ENCODE peak calls at places on chromosome 6, in nine cellular contexts. One of them, this sample, is unnamed.

GRCh38 chr6:56637640-56638039 is 5.0 kb downstream of the DST start:
- DNase-seq in prostate gland: peak
- DNase-seq in stimulated activated naive B cell treated with anti-CD40 and anti-IgM and Interleukin-4, amounts not matched to agents 10 μg/mL and 1 μg/mL and 100 μg/mL, for 72 hours: no peak
- DNase-seq in fibroblast of lung: peak
- DNase-seq in T-helper 17 cell: no peak
- DNase-seq in HFFc6: peak
- DNase-seq in nucleus accumbens: no peak
- DNase-seq in mesothelial cell of epicardium: no peak
- DNase-seq in left colon: no peak
- DNase-seq in this sample: no peak

GRCh38 chr6:17278289-17279061 is 2.7 kb upstream of the RBM24 start:
- DNase-seq in T-helper 17 cell: no peak
- DNase-seq in nucleus accumbens: no peak
- DNase-seq in prostate gland: no peak
- DNase-seq in stimulated activated naive B cell treated with anti-CD40 and anti-IgM and Interleukin-4, amounts not matched to agents 10 μg/mL and 1 μg/mL and 100 μg/mL, for 72 hours: no peak
- DNase-seq in fibroblast of lung: peak
- DNase-seq in left colon: no peak
- DNase-seq in mesothelial cell of epicardium: no peak
- DNase-seq in HFFc6: peak
- DNase-seq in this sample: no peak

GRCh38 chr6:132300323-132300949 is 100.8 kb downstream of the MOXD1 start:
- DNase-seq in T-helper 17 cell: no peak
- DNase-seq in nucleus accumbens: peak
- DNase-seq in HFFc6: peak
- DNase-seq in prostate gland: no peak
- DNase-seq in mesothelial cell of epicardium: no peak
- DNase-seq in left colon: peak
- DNase-seq in fibroblast of lung: peak
- DNase-seq in stimulated activated naive B cell treated with anti-CD40 and anti-IgM and Interleukin-4, amounts not matched to agents 10 μg/mL and 1 μg/mL and 100 μg/mL, for 72 hours: peak
- DNase-seq in this sample: no peak

GRCh38 chr6:24935323-24935722 is 437 bp downstream of the RIPOR2 start:
- DNase-seq in HFFc6: no peak
- DNase-seq in mesothelial cell of epicardium: no peak
- DNase-seq in T-helper 17 cell: no peak
- DNase-seq in stimulated activated naive B cell treated with anti-CD40 and anti-IgM and Interleukin-4, amounts not matched to agents 10 μg/mL and 1 μg/mL and 100 μg/mL, for 72 hours: no peak
- DNase-seq in fibroblast of lung: peak
- DNase-seq in nucleus accumbens: no peak
- DNase-seq in prostate gland: no peak
- DNase-seq in left colon: no peak
- DNase-seq in this sample: no peak

GRCh38 chr6:170497845-170498281 is 55.2 kb downstream of the PSMB1 start:
- DNase-seq in HFFc6: no peak
- DNase-seq in mesothelial cell of epicardium: no peak
- DNase-seq in stimulated activated naive B cell treated with anti-CD40 and anti-IgM and Interleukin-4, amounts not matched to agents 10 μg/mL and 1 μg/mL and 100 μg/mL, for 72 hours: no peak
- DNase-seq in prostate gland: no peak
- DNase-seq in fibroblast of lung: peak
- DNase-seq in left colon: no peak
- DNase-seq in T-helper 17 cell: no peak
- DNase-seq in nucleus accumbens: no peak
- DNase-seq in this sample: no peak

GRCh38 chr6:157187182-157188093 is 135.9 kb downstream of the TMEM242 start:
- DNase-seq in left colon: no peak
- DNase-seq in nucleus accumbens: no peak
- DNase-seq in HFFc6: no peak
- DNase-seq in stimulated activated naive B cell treated with anti-CD40 and anti-IgM and Interleukin-4, amounts not matched to agents 10 μg/mL and 1 μg/mL and 100 μg/mL, for 72 hours: no peak
- DNase-seq in mesothelial cell of epicardium: no peak
- DNase-seq in prostate gland: peak
- DNase-seq in T-helper 17 cell: no peak
- DNase-seq in fibroblast of lung: peak
- DNase-seq in this sample: no peak

GRCh38 chr6:142011156-142011555 is 121.6 kb upstream of the GJE1 start:
- DNase-seq in mesothelial cell of epicardium: no peak
- DNase-seq in nucleus accumbens: no peak
- DNase-seq in left colon: no peak
- DNase-seq in T-helper 17 cell: no peak
- DNase-seq in HFFc6: peak
- DNase-seq in fibroblast of lung: peak
- DNase-seq in prostate gland: no peak
- DNase-seq in stimulated activated naive B cell treated with anti-CD40 and anti-IgM and Interleukin-4, amounts not matched to agents 10 μg/mL and 1 μg/mL and 100 μg/mL, for 72 hours: no peak
- DNase-seq in this sample: no peak

GRCh38 chr6:116314218-116314617 is 34.5 kb upstream of the TSPYL1 start:
- DNase-seq in HFFc6: no peak
- DNase-seq in prostate gland: no peak
- DNase-seq in T-helper 17 cell: no peak
- DNase-seq in mesothelial cell of epicardium: no peak
- DNase-seq in fibroblast of lung: peak
- DNase-seq in left colon: no peak
- DNase-seq in stimulated activated naive B cell treated with anti-CD40 and anti-IgM and Interleukin-4, amounts not matched to agents 10 μg/mL and 1 μg/mL and 100 μg/mL, for 72 hours: no peak
- DNase-seq in nucleus accumbens: no peak
- DNase-seq in this sample: no peak

GRCh38 chr6:33787954-33788693 is 806 bp downstream of the LEMD2 start:
- DNase-seq in T-helper 17 cell: peak
- DNase-seq in nucleus accumbens: peak
- DNase-seq in stimulated activated naive B cell treated with anti-CD40 and anti-IgM and Interleukin-4, amounts not matched to agents 10 μg/mL and 1 μg/mL and 100 μg/mL, for 72 hours: peak
- DNase-seq in left colon: peak
- DNase-seq in prostate gland: peak
- DNase-seq in HFFc6: peak
- DNase-seq in mesothelial cell of epicardium: peak
- DNase-seq in fibroblast of lung: peak
- DNase-seq in this sample: peak

GRCh38 chr6:125749864-125750691 is 646 bp downstream of the HEY2 start:
- DNase-seq in stimulated activated naive B cell treated with anti-CD40 and anti-IgM and Interleukin-4, amounts not matched to agents 10 μg/mL and 1 μg/mL and 100 μg/mL, for 72 hours: no peak
- DNase-seq in mesothelial cell of epicardium: no peak
- DNase-seq in prostate gland: peak
- DNase-seq in HFFc6: no peak
- DNase-seq in nucleus accumbens: no peak
- DNase-seq in T-helper 17 cell: no peak
- DNase-seq in fibroblast of lung: no peak
- DNase-seq in left colon: no peak
- DNase-seq in this sample: no peak

GRCh38 chr6:159109391-159109790 is 59.8 kb upstream of the FNDC1 start:
- DNase-seq in stimulated activated naive B cell treated with anti-CD40 and anti-IgM and Interleukin-4, amounts not matched to agents 10 μg/mL and 1 μg/mL and 100 μg/mL, for 72 hours: no peak
- DNase-seq in nucleus accumbens: no peak
- DNase-seq in fibroblast of lung: no peak
- DNase-seq in mesothelial cell of epicardium: no peak
- DNase-seq in left colon: no peak
- DNase-seq in T-helper 17 cell: no peak
- DNase-seq in HFFc6: no peak
- DNase-seq in prostate gland: no peak
- DNase-seq in this sample: no peak

GRCh38 chr6:39886871-39887270 is 47.4 kb downstream of the MOCS1 start:
- DNase-seq in nucleus accumbens: no peak
- DNase-seq in prostate gland: no peak
- DNase-seq in stimulated activated naive B cell treated with anti-CD40 and anti-IgM and Interleukin-4, amounts not matched to agents 10 μg/mL and 1 μg/mL and 100 μg/mL, for 72 hours: no peak
- DNase-seq in mesothelial cell of epicardium: no peak
- DNase-seq in left colon: no peak
- DNase-seq in T-helper 17 cell: no peak
- DNase-seq in HFFc6: no peak
- DNase-seq in fibroblast of lung: no peak
- DNase-seq in this sample: no peak

GRCh38 chr6:152695317-152696043 is 2.2 kb upstream of the MYCT1 start:
- DNase-seq in nucleus accumbens: no peak
- DNase-seq in T-helper 17 cell: no peak
- DNase-seq in prostate gland: no peak
- DNase-seq in mesothelial cell of epicardium: no peak
- DNase-seq in left colon: no peak
- DNase-seq in stimulated activated naive B cell treated with anti-CD40 and anti-IgM and Interleukin-4, amounts not matched to agents 10 μg/mL and 1 μg/mL and 100 μg/mL, for 72 hours: no peak
- DNase-seq in fibroblast of lung: no peak
- DNase-seq in HFFc6: no peak
- DNase-seq in this sample: no peak

GRCh38 chr6:22558288-22558882 is 11.0 kb upstream of the HDGFL1 start:
- DNase-seq in HFFc6: no peak
- DNase-seq in mesothelial cell of epicardium: no peak
- DNase-seq in nucleus accumbens: no peak
- DNase-seq in prostate gland: no peak
- DNase-seq in left colon: no peak
- DNase-seq in fibroblast of lung: no peak
- DNase-seq in T-helper 17 cell: no peak
- DNase-seq in stimulated activated naive B cell treated with anti-CD40 and anti-IgM and Interleukin-4, amounts not matched to agents 10 μg/mL and 1 μg/mL and 100 μg/mL, for 72 hours: no peak
- DNase-seq in this sample: no peak

GRCh38 chr6:131117866-131118265 is 17.4 kb upstream of the AKAP7 start:
- DNase-seq in nucleus accumbens: no peak
- DNase-seq in HFFc6: no peak
- DNase-seq in fibroblast of lung: no peak
- DNase-seq in stimulated activated naive B cell treated with anti-CD40 and anti-IgM and Interleukin-4, amounts not matched to agents 10 μg/mL and 1 μg/mL and 100 μg/mL, for 72 hours: no peak
- DNase-seq in prostate gland: no peak
- DNase-seq in mesothelial cell of epicardium: no peak
- DNase-seq in left colon: no peak
- DNase-seq in T-helper 17 cell: no peak
- DNase-seq in this sample: no peak

GRCh38 chr6:137878810-137879285 is 11.8 kb downstream of the TNFAIP3 start:
- DNase-seq in nucleus accumbens: no peak
- DNase-seq in left colon: no peak
- DNase-seq in fibroblast of lung: no peak
- DNase-seq in mesothelial cell of epicardium: no peak
- DNase-seq in T-helper 17 cell: peak
- DNase-seq in HFFc6: no peak
- DNase-seq in prostate gland: peak
- DNase-seq in stimulated activated naive B cell treated with anti-CD40 and anti-IgM and Interleukin-4, amounts not matched to agents 10 μg/mL and 1 μg/mL and 100 μg/mL, for 72 hours: no peak
- DNase-seq in this sample: peak

GRCh38 chr6:158604048-158604406 is 40.5 kb downstream of the DYNLT1 start:
- DNase-seq in stimulated activated naive B cell treated with anti-CD40 and anti-IgM and Interleukin-4, amounts not matched to agents 10 μg/mL and 1 μg/mL and 100 μg/mL, for 72 hours: no peak
- DNase-seq in left colon: no peak
- DNase-seq in nucleus accumbens: no peak
- DNase-seq in mesothelial cell of epicardium: no peak
- DNase-seq in fibroblast of lung: no peak
- DNase-seq in prostate gland: no peak
- DNase-seq in T-helper 17 cell: no peak
- DNase-seq in HFFc6: no peak
- DNase-seq in this sample: no peak

GRCh38 chr6:154386848-154387717 is 30.5 kb upstream of the IPCEF1 start:
- DNase-seq in HFFc6: peak
- DNase-seq in mesothelial cell of epicardium: no peak
- DNase-seq in left colon: no peak
- DNase-seq in prostate gland: no peak
- DNase-seq in fibroblast of lung: peak
- DNase-seq in T-helper 17 cell: no peak
- DNase-seq in nucleus accumbens: no peak
- DNase-seq in stimulated activated naive B cell treated with anti-CD40 and anti-IgM and Interleukin-4, amounts not matched to agents 10 μg/mL and 1 μg/mL and 100 μg/mL, for 72 hours: no peak
- DNase-seq in this sample: no peak

GRCh38 chr6:17945575-17945974 is 41.9 kb downstream of the KIF13A start:
- DNase-seq in left colon: no peak
- DNase-seq in prostate gland: no peak
- DNase-seq in nucleus accumbens: no peak
- DNase-seq in stimulated activated naive B cell treated with anti-CD40 and anti-IgM and Interleukin-4, amounts not matched to agents 10 μg/mL and 1 μg/mL and 100 μg/mL, for 72 hours: no peak
- DNase-seq in T-helper 17 cell: no peak
- DNase-seq in HFFc6: no peak
- DNase-seq in fibroblast of lung: no peak
- DNase-seq in mesothelial cell of epicardium: no peak
- DNase-seq in this sample: no peak

GRCh38 chr6:157233156-157233555 is 90.2 kb downstream of the TMEM242 start:
- DNase-seq in prostate gland: no peak
- DNase-seq in left colon: no peak
- DNase-seq in HFFc6: no peak
- DNase-seq in mesothelial cell of epicardium: no peak
- DNase-seq in T-helper 17 cell: no peak
- DNase-seq in nucleus accumbens: no peak
- DNase-seq in stimulated activated naive B cell treated with anti-CD40 and anti-IgM and Interleukin-4, amounts not matched to agents 10 μg/mL and 1 μg/mL and 100 μg/mL, for 72 hours: no peak
- DNase-seq in fibroblast of lung: no peak
- DNase-seq in this sample: no peak

GRCh38 chr6:29926795-29927427 is 15.4 kb upstream of the HLA-A start:
- DNase-seq in HFFc6: peak
- DNase-seq in mesothelial cell of epicardium: no peak
- DNase-seq in T-helper 17 cell: peak
- DNase-seq in nucleus accumbens: peak
- DNase-seq in left colon: peak
- DNase-seq in stimulated activated naive B cell treated with anti-CD40 and anti-IgM and Interleukin-4, amounts not matched to agents 10 μg/mL and 1 μg/mL and 100 μg/mL, for 72 hours: peak
- DNase-seq in prostate gland: peak
- DNase-seq in fibroblast of lung: peak
- DNase-seq in this sample: peak

GRCh38 chr6:3881722-3882421 is 32.7 kb downstream of the FAM50B start:
- DNase-seq in nucleus accumbens: no peak
- DNase-seq in fibroblast of lung: no peak
- DNase-seq in stimulated activated naive B cell treated with anti-CD40 and anti-IgM and Interleukin-4, amounts not matched to agents 10 μg/mL and 1 μg/mL and 100 μg/mL, for 72 hours: no peak
- DNase-seq in mesothelial cell of epicardium: no peak
- DNase-seq in HFFc6: no peak
- DNase-seq in prostate gland: no peak
- DNase-seq in left colon: no peak
- DNase-seq in T-helper 17 cell: no peak
- DNase-seq in this sample: no peak

GRCh38 chr6:83467620-83468036 is 36.8 kb upstream of the ME1 start:
- DNase-seq in left colon: peak
- DNase-seq in stimulated activated naive B cell treated with anti-CD40 and anti-IgM and Interleukin-4, amounts not matched to agents 10 μg/mL and 1 μg/mL and 100 μg/mL, for 72 hours: no peak
- DNase-seq in HFFc6: no peak
- DNase-seq in fibroblast of lung: no peak
- DNase-seq in mesothelial cell of epicardium: no peak
- DNase-seq in T-helper 17 cell: no peak
- DNase-seq in nucleus accumbens: no peak
- DNase-seq in prostate gland: no peak
- DNase-seq in this sample: no peak

GRCh38 chr6:129608886-129609540 is 101.0 kb downstream of the ARHGAP18 start:
- DNase-seq in nucleus accumbens: no peak
- DNase-seq in fibroblast of lung: no peak
- DNase-seq in HFFc6: no peak
- DNase-seq in mesothelial cell of epicardium: no peak
- DNase-seq in T-helper 17 cell: no peak
- DNase-seq in prostate gland: no peak
- DNase-seq in stimulated activated naive B cell treated with anti-CD40 and anti-IgM and Interleukin-4, amounts not matched to agents 10 μg/mL and 1 μg/mL and 100 μg/mL, for 72 hours: no peak
- DNase-seq in left colon: no peak
- DNase-seq in this sample: no peak

GRCh38 chr6:11804706-11805105 is 26.1 kb upstream of the ADTRP start:
- DNase-seq in nucleus accumbens: no peak
- DNase-seq in HFFc6: no peak
- DNase-seq in prostate gland: no peak
- DNase-seq in mesothelial cell of epicardium: no peak
- DNase-seq in left colon: no peak
- DNase-seq in stimulated activated naive B cell treated with anti-CD40 and anti-IgM and Interleukin-4, amounts not matched to agents 10 μg/mL and 1 μg/mL and 100 μg/mL, for 72 hours: no peak
- DNase-seq in fibroblast of lung: peak
- DNase-seq in T-helper 17 cell: no peak
- DNase-seq in this sample: no peak

GRCh38 chr6:26335631-26336323 is 29.2 kb upstream of the BTN3A2 start:
- DNase-seq in T-helper 17 cell: no peak
- DNase-seq in left colon: no peak
- DNase-seq in HFFc6: no peak
- DNase-seq in prostate gland: no peak
- DNase-seq in mesothelial cell of epicardium: no peak
- DNase-seq in fibroblast of lung: no peak
- DNase-seq in stimulated activated naive B cell treated with anti-CD40 and anti-IgM and Interleukin-4, amounts not matched to agents 10 μg/mL and 1 μg/mL and 100 μg/mL, for 72 hours: no peak
- DNase-seq in nucleus accumbens: no peak
- DNase-seq in this sample: no peak